ENCODE peak calls at places on chromosomes 7 and 10, in nine cellular contexts. B, X, C, M, Z, A, T, S and R are unnamed samples.

GRCh38 chr10:77781451-77782327 is 144.1 kb upstream of the KCNMA1 start:
- DNase-seq in M (no peak), T (no peak), X (no peak), S (no peak), C (no peak), Z (no peak), B (no peak), A (no peak), R (no peak)

GRCh38 chr7:91265693-91266066 is 1.4 kb downstream of the FZD1 start:
- DNase-seq in S (peak), T (no peak), B (peak), Z (no peak), X (no peak), C (no peak), A (no peak), M (peak), R (no peak)

GRCh38 chr7:43636093-43636492 is 53.2 kb downstream of the STK17A start:
- DNase-seq in X (no peak), T (no peak), M (no peak), S (no peak), A (no peak), Z (no peak), B (no peak), C (no peak), R (no peak)

GRCh38 chr10:45163315-45163975 is 152.0 kb downstream of the OR13A1 start:
- DNase-seq in X (no peak), M (no peak), A (no peak), B (no peak), C (no peak), T (no peak), S (no peak), Z (no peak), R (no peak)

GRCh38 chr7:138727336-138728099 is 26.4 kb upstream of the SVOPL start:
- DNase-seq in B (no peak), S (no peak), C (no peak), X (no peak), A (no peak), M (no peak), Z (no peak), T (no peak), R (no peak)

GRCh38 chr7:104534149-104534548 is 205.7 kb downstream of the LHFPL3 start:
- DNase-seq in A (peak), S (no peak), M (no peak), T (no peak), X (no peak), Z (no peak), C (no peak), B (no peak), R (no peak)

GRCh38 chr7:106791526-106791925 is 73.6 kb upstream of the PIK3CG start:
- DNase-seq in A (no peak), S (no peak), Z (no peak), B (no peak), C (no peak), M (no peak), X (no peak), T (no peak), R (no peak)

GRCh38 chr10:127968027-127968441 is 61.1 kb downstream of the PTPRE start:
- DNase-seq in C (no peak), X (no peak), M (no peak), T (no peak), S (no peak), A (no peak), B (no peak), Z (no peak), R (no peak)

GRCh38 chr10:91528080-91528479 is 104.8 kb downstream of the PPP1R3C start:
- DNase-seq in B (no peak), M (no peak), S (no peak), T (no peak), Z (no peak), X (no peak), C (no peak), A (no peak), R (no peak)

GRCh38 chr10:4326647-4327046 is 499.4 kb upstream of the AKR1E2 start:
- DNase-seq in M (no peak), C (no peak), S (no peak), B (no peak), A (no peak), Z (no peak), X (no peak), T (no peak), R (no peak)

GRCh38 chr10:57986422-57986821 is 281.3 kb downstream of the IPMK start:
- DNase-seq in T (no peak), M (no peak), B (no peak), X (no peak), Z (no peak), S (no peak), C (no peak), A (no peak), R (no peak)

GRCh38 chr7:157139142-157140117 is 704 bp downstream of the UBE3C start:
- DNase-seq in S (peak), T (no peak), M (peak), C (peak), A (no peak), X (peak), Z (no peak), B (peak), R (peak)

GRCh38 chr7:84790873-84791272 is 396.0 kb downstream of the SEMA3D start:
- DNase-seq in B (no peak), Z (no peak), C (no peak), X (no peak), S (no peak), M (no peak), T (no peak), A (no peak), R (no peak)

GRCh38 chr7:90213521-90213920 is 2.0 kb downstream of the STEAP2 start:
- DNase-seq in X (no peak), Z (no peak), M (no peak), T (no peak), C (no peak), B (no peak), S (no peak), A (no peak), R (no peak)

GRCh38 chr7:93747019-93747418 is 143.5 kb downstream of the TFPI2 start:
- DNase-seq in A (no peak), M (no peak), S (no peak), T (no peak), C (no peak), X (no peak), Z (no peak), B (no peak), R (no peak)

GRCh38 chr10:52637592-52637991 is 135.0 kb downstream of the MBL2 start:
- DNase-seq in X (no peak), Z (no peak), C (no peak), B (no peak), A (no peak), M (no peak), S (no peak), T (no peak), R (no peak)

GRCh38 chr7:46545790-46546189 is 624.7 kb upstream of the IGFBP3 start:
- DNase-seq in B (no peak), S (no peak), X (no peak), T (no peak), Z (no peak), A (no peak), M (no peak), C (no peak), R (no peak)

GRCh38 chr7:86963599-86964230 is 95.7 kb downstream of the ELAPOR2 start:
- DNase-seq in A (no peak), X (no peak), C (no peak), B (no peak), Z (no peak), T (no peak), M (no peak), S (no peak), R (no peak)

GRCh38 chr7:108059526-108059925 is 56.6 kb upstream of the LAMB1 start:
- DNase-seq in C (no peak), Z (no peak), A (no peak), X (no peak), M (no peak), T (no peak), B (no peak), S (no peak), R (no peak)

GRCh38 chr10:113326160-113327111 is 226.4 kb upstream of the HABP2 start:
- DNase-seq in T (peak), A (no peak), M (no peak), S (peak), Z (peak), B (peak), C (no peak), X (peak), R (peak)

GRCh38 chr10:115942106-115942505 is 330.9 kb downstream of the GFRA1 start:
- DNase-seq in Z (no peak), M (no peak), A (no peak), X (no peak), C (no peak), S (no peak), T (peak), B (no peak), R (no peak)

GRCh38 chr10:123614888-123615287 is 51.3 kb upstream of the GPR26 start:
- DNase-seq in M (no peak), T (no peak), Z (peak), C (peak), S (no peak), X (peak), A (peak), B (peak), R (peak)

GRCh38 chr7:10655031-10655430 is 318.6 kb upstream of the PHF14 start:
- DNase-seq in S (no peak), Z (no peak), B (no peak), C (no peak), A (no peak), T (no peak), X (no peak), M (no peak), R (no peak)

GRCh38 chr7:130461256-130461655 is 20.4 kb upstream of the CEP41 start:
- DNase-seq in X (no peak), A (no peak), B (no peak), M (no peak), C (no peak), S (no peak), Z (no peak), T (no peak), R (no peak)

GRCh38 chr10:13593560-13593959 is 6.8 kb downstream of the PRPF18 start:
- DNase-seq in X (no peak), S (no peak), A (no peak), B (no peak), T (no peak), M (no peak), Z (no peak), C (no peak), R (no peak)

GRCh38 chr7:124251616-124252015 is 218.7 kb upstream of the TMEM229A start:
- DNase-seq in Z (no peak), S (no peak), T (no peak), X (no peak), B (no peak), M (no peak), A (no peak), C (no peak), R (no peak)

GRCh38 chr10:613661-614340 is 75.7 kb downstream of the DIP2C start:
- DNase-seq in A (no peak), B (no peak), S (peak), M (no peak), T (no peak), X (no peak), Z (no peak), C (no peak), R (no peak)

GRCh38 chr10:78849115-78849514 is 219.7 kb upstream of the ZMIZ1 start:
- DNase-seq in C (peak), B (no peak), M (no peak), Z (no peak), X (no peak), S (no peak), A (no peak), T (no peak), R (no peak)

GRCh38 chr7:49346200-49346899 is 422.0 kb downstream of the CDC14C start:
- DNase-seq in X (no peak), C (no peak), T (no peak), S (no peak), B (no peak), Z (no peak), A (no peak), M (no peak), R (peak)

GRCh38 chr10:114879541-114880158 is 58.1 kb downstream of the FHIP2A start:
- DNase-seq in Z (peak), B (peak), M (no peak), S (no peak), X (peak), T (peak), C (no peak), A (no peak), R (peak)

GRCh38 chr10:114885430-114885829 is 52.6 kb upstream of the TRUB1 start:
- DNase-seq in M (no peak), Z (no peak), X (no peak), C (no peak), A (no peak), S (no peak), B (no peak), T (peak), R (no peak)

GRCh38 chr10:114879093-114879492 is 57.5 kb downstream of the FHIP2A start:
- DNase-seq in C (no peak), X (no peak), B (no peak), A (no peak), T (no peak), Z (no peak), M (no peak), S (no peak), R (no peak)

GRCh38 chr10:114881462-114881861 is 56.5 kb upstream of the TRUB1 start:
- DNase-seq in A (no peak), M (no peak), X (no peak), T (no peak), S (no peak), B (no peak), Z (no peak), C (no peak), R (no peak)

DNA sequence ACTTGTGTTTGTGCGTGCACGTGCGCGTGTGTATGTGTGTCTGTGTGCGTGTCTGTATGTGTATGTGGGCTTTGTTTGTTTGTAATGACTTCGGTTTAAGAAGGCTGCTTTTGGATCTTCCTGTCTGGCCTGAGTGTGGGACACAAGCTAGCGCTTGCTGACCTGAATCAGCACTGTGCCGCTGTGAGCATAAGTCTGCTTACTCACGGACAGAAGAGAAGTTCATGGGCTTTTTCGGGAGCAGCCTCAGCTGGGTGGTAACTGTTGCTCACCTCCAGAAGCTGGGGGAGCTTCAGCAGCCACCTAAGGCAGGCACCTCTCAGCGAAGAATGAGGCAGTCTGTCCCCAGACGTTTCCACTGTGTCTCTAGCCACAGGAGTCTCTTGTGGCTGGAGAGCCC is 56.1 kb upstream of the TRUB1 start:
- DNase-seq in X (no peak), B (no peak), M (peak), T (no peak), C (no peak), Z (no peak), A (no peak), S (no peak), R (no peak)
- TF ChIP-seq EP300 in X (no peak), B (no peak), M (no peak), T (no peak), C (no peak), Z (no peak), A (no peak), S (no peak), R (no peak)

DNA sequence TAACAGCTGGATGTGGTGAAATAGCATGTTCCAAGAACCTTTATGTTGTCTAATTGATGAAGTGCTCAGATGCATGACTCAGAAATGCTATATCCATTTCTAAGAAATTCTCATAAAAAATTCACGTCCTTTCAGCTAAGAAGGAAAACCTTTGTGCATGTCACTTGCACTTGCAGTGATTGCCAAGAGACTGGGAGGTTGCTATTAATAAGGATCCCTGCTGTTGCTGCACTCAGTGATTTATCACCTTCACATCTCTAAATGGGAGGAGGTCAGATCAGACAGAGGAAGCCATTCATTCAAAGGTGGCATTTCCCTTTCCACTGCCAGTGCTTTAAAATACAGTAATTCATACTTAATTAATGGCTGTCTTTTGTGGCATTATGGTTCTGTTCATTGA is 89.5 kb downstream of the THSD7A start:
- DNase-seq in M (no peak), X (no peak), T (no peak), B (no peak), C (no peak), Z (no peak), S (no peak), A (no peak), R (no peak)
- H3K4me3 ChIP-seq in M (no peak), X (no peak), T (no peak), B (no peak), C (no peak), Z (no peak), S (no peak), A (no peak), R (no peak)

GRCh38 chr10:93535293-93535692 is 31.2 kb upstream of the FFAR4 start:
- DNase-seq in C (no peak), Z (no peak), A (no peak), M (no peak), B (no peak), T (no peak), X (no peak), S (no peak), R (no peak)
- TF ChIP-seq EP300 in C (no peak), Z (no peak), A (no peak), M (no peak), B (no peak), T (no peak), X (no peak), S (no peak), R (no peak)

GRCh38 chr10:73494213-73494612 is 1.6 kb downstream of the PPP3CB start:
- DNase-seq in M (no peak), T (no peak), C (no peak), X (no peak), S (no peak), B (no peak), A (no peak), Z (no peak), R (no peak)
- H3K4me3 ChIP-seq in M (peak), T (peak), C (peak), X (peak), S (no peak), B (no peak), A (peak), Z (no peak), R (peak)

GRCh38 chr7:116724560-116725231 is 52.7 kb downstream of the MET start:
- DNase-seq in X (no peak), M (no peak), C (no peak), B (no peak), T (no peak), S (no peak), A (no peak), Z (no peak), R (no peak)

GRCh38 chr7:116726149-116726548 is 54.2 kb downstream of the MET start:
- DNase-seq in S (no peak), B (no peak), Z (no peak), C (no peak), M (no peak), X (no peak), A (no peak), T (no peak), R (no peak)

GRCh38 chr7:116728413-116728812 is 56.4 kb downstream of the MET start:
- DNase-seq in M (no peak), X (no peak), T (no peak), Z (no peak), C (no peak), S (no peak), A (no peak), B (no peak), R (no peak)

GRCh38 chr7:116727432-116728009 is 55.5 kb downstream of the MET start:
- DNase-seq in C (no peak), Z (no peak), A (no peak), M (no peak), T (no peak), B (no peak), S (no peak), X (no peak), R (no peak)

DNA sequence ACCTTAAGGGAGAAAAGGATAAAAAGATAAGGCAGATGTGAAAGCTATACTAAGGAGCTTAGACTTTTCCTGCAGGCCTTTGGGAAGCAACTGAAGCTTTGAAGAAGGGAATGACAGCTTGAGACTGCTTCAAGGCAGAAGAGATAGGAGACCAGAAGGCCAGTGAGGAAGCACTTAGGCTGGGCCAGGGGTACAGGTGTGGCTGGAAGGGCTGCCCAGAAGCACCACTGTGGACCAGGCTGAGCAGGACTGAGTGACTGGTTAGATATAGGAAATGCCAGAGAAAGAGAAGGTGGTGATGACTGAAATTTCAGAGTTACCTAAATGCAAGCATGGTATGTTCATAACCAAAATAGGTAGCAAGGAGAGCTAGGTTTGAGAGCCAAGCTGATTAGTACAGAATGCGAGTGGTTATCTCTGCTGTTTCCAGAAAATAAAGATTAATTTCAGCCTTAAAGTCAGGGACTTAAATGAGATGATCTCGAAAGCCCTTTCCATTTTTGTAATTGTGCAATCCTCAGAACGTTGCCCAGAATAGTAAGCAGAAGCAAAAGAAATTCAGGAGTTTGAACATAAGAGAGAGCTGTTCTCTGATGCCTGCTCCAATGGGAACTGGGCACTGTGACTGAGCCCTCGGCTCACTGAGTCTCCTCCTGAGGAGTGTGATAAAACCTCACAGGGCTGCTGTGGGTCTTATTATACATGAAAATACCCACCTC is 54.9 kb downstream of the MET start:
- DNase-seq in S (no peak), A (no peak), X (no peak), C (no peak), Z (no peak), M (no peak), B (no peak), T (no peak), R (no peak)
- TF ChIP-seq EP300 in S (no peak), A (no peak), X (no peak), C (no peak), Z (no peak), M (no peak), B (no peak), T (no peak), R (peak)

GRCh38 chr7:120028636-120029035 is 244.3 kb upstream of the KCND2 start:
- DNase-seq in C (no peak), T (no peak), X (no peak), A (no peak), B (no peak), S (no peak), M (no peak), Z (no peak), R (no peak)

GRCh38 chr7:120030871-120031270 is 242.1 kb upstream of the KCND2 start:
- DNase-seq in S (no peak), T (no peak), A (no peak), B (no peak), M (no peak), C (no peak), Z (no peak), X (no peak), R (no peak)

DNA sequence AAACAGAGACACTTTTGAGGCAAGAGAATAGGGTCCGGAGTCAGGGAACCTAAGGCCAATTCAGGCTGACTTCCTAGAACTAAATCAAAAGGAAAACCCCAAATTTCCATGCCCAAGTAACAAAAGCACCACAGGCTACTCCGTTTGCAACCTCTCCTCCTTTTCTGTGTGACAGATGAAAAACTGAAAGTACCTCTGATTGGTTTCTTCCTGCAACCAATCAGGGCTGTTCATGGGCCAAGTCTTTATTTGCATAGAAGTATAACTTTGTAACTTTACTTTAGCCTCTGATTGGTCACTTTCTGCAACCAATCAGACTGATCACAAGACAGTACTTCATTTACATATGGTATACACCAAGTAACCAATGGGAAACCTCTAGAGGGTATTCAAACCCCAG is 239.9 kb upstream of the KCND2 start:
- DNase-seq in Z (no peak), B (no peak), M (no peak), S (no peak), X (no peak), T (no peak), C (no peak), A (peak), R (no peak)
- H3K4me3 ChIP-seq in Z (no peak), B (no peak), M (no peak), S (no peak), X (no peak), T (peak), C (no peak), A (no peak), R (no peak)